ENCODE peak calls at places on chromosome 21, in six cellular contexts. F is CD4-positive, alpha-beta T cell; Z is AG04450; N is brain microvascular endothelial cell; W is spleen; S is body of pancreas. X is an unnamed sample. For H3K27me3, the result is how much of the 10 kb centered on the place peaks cover.

GRCh38 chr21:21737186-21737585 is 739.0 kb downstream of the NCAM2 start:
- DNase-seq in S (no peak), N (no peak), F (no peak), W (no peak), Z (no peak), X (no peak)

GRCh38 chr21:40765771-40766170 is 81.2 kb downstream of the DSCAM start:
- DNase-seq in S (no peak), W (no peak), Z (no peak), N (no peak), F (no peak), X (no peak)

GRCh38 chr21:26437326-26438009 is 135.6 kb downstream of the CYYR1 start:
- DNase-seq in Z (no peak), F (no peak), S (no peak), N (no peak), W (no peak), X (no peak)

GRCh38 chr21:32726742-32727477 is 903 bp downstream of the SYNJ1 start:
- DNase-seq in S (no peak), Z (no peak), W (no peak), F (no peak), N (peak), X (peak)

GRCh38 chr21:38503588-38503987 is 5.3 kb upstream of the ERG start:
- DNase-seq in F (no peak), S (no peak), Z (no peak), N (peak), W (no peak), X (no peak)

GRCh38 chr21:28971171-28971570 is 21.5 kb downstream of the LTN1 start:
- DNase-seq in S (no peak), W (no peak), F (no peak), Z (no peak), N (no peak), X (no peak)

GRCh38 chr21:27408826-27409225 is 441.9 kb upstream of the ADAMTS5 start:
- DNase-seq in W (no peak), S (no peak), N (no peak), Z (no peak), F (no peak), X (no peak)

GRCh38 chr21:41141031-41141457 is 26.9 kb upstream of the BACE2 start:
- DNase-seq in N (peak), F (no peak), W (no peak), S (no peak), Z (no peak), X (no peak)

GRCh38 chr21:15289896-15290841 is 225.4 kb upstream of the NRIP1 start:
- DNase-seq in F (no peak), N (no peak), S (peak), W (peak), Z (no peak), X (peak)

GRCh38 chr21:31564439-31564838 is 95.1 kb upstream of the SOD1 start:
- DNase-seq in Z (no peak), N (peak), W (no peak), F (no peak), S (no peak), X (peak)

GRCh38 chr21:39315603-39316002 is 2.2 kb upstream of the BRWD1 start:
- DNase-seq in W (no peak), Z (no peak), N (no peak), S (no peak), F (no peak), X (no peak)

DNA sequence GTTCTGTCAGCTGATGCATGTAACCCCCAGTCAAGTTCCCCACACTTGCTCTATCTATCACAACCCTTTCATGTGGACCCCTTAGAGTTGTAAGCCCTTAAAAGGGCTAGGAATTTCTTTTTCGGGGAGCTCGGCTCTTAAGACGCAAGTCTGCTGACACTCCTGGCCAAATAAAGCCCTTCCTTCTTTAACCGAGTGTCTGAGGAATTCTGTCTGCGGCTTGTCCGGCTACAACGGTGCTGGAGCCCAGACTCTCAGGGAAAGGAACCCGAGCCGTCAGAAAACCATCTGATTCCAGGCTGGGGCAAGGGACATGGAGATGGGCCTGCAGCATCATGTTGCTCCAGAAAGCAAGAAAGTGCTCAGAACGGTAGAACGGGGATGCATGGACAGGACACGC is 12.2 kb downstream of the ITGB2 start:
- DNase-seq in Z (no peak), W (peak), N (peak), F (no peak), S (no peak), X (no peak)
- H3K27ac ChIP-seq in Z (no peak), W (peak), N (no peak), F (no peak), S (peak), X (no peak)

GRCh38 chr21:36609654-36610053 is 89.3 kb upstream of the SIM2 start:
- DNase-seq in F (no peak), W (no peak), Z (no peak), N (no peak), S (no peak), X (no peak)
- H3K27me3 ChIP-seq in F (under half), W (under half), Z (under half), N (under half), S (under half), X (under half)

GRCh38 chr21:42302794-42303193 is 12.4 kb downstream of the TFF3 start:
- DNase-seq in W (no peak), Z (no peak), N (no peak), F (no peak), S (no peak), X (no peak)

GRCh38 chr21:42300045-42300583 is 15.1 kb downstream of the TFF3 start:
- DNase-seq in N (no peak), W (no peak), Z (no peak), S (no peak), F (no peak), X (no peak)

GRCh38 chr21:42300956-42301355 is 14.3 kb downstream of the TFF3 start:
- DNase-seq in W (peak), F (no peak), Z (no peak), S (no peak), N (no peak), X (no peak)

GRCh38 chr21:42302292-42302650 is 12.9 kb downstream of the TFF3 start:
- DNase-seq in Z (no peak), N (no peak), W (peak), S (no peak), F (no peak), X (no peak)

GRCh38 chr21:42301371-42302291 is 13.6 kb downstream of the TFF3 start:
- DNase-seq in N (no peak), F (no peak), Z (no peak), W (peak), S (no peak), X (no peak)
- H3K27ac ChIP-seq in N (no peak), F (no peak), Z (no peak), W (peak), S (peak), X (no peak)

GRCh38 chr21:42777064-42777756 is 102.1 kb downstream of the WDR4 start:
- DNase-seq in S (no peak), N (no peak), W (peak), F (no peak), Z (no peak), X (no peak)
- H3K27me3 ChIP-seq in S (under half), N (under half), W (under half), F (under half), Z (under half), X (under half)

DNA sequence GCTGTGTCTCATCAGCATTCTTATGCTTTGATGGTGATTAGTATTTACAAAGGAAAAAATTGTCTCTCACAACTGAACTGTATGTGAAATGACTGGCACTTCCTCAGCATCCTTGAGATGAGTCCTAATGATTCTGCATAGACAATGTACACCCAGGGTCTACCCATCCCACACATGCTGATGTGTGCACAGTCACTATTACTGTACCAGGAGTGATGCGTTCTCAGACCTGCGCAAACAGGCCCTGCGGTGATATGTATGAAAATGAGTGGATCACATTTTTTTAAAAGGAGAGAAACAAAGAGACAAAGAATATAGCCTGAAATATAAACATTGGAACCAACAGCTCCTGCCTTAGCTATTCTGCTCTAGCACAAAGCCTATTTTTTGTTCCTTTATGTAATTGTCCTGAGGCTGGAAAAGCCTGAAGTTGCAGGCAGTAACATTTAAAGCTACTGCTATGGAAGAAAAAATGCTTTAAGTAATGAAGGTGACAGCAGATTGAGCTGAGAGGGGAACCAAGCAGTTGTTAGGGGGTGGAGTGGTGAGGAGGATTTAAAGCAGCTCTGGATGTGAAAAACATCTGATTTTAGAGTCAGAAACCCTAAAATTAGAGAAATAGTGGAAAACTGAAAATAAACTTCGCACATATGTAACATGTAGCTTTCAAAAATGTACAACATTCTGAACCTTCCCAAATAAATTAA is 5.5 kb downstream of the RCAN1 start:
- DNase-seq in Z (no peak), S (no peak), F (no peak), N (no peak), W (no peak), X (no peak)
- H3K27ac ChIP-seq in Z (no peak), S (no peak), F (no peak), N (no peak), W (no peak), X (no peak)

X was measured in endodermal cell.